ENCODE peak calls at places on chromosome 13, in nine cellular contexts. H is Peyer's patch, B is spleen, S is RWPE2, K is left ventricle myocardium inferior, J is heart left ventricle, R is mammary epithelial cell, C is body of pancreas, O is ovary. M is an unnamed sample.
A peak's percentile ranks its signal among the peaks of the same experiment; 100 is the strongest.

GRCh38 chr13:88074794-88075509 is 403.8 kb downstream of the SLITRK5 start:
- DNase-seq in O (no peak), J (no peak), K (no peak), B (no peak), S (no peak), R (no peak), C (peak; percentile 3), H (no peak), M (no peak)

GRCh38 chr13:25840931-25841330 is 210.9 kb downstream of the SHISA2 start:
- DNase-seq in K (no peak), B (no peak), O (no peak), S (no peak), C (no peak), R (no peak), H (no peak), J (no peak), M (no peak)

GRCh38 chr13:88670509-88670908 is 999.3 kb downstream of the SLITRK5 start:
- DNase-seq in S (no peak), J (no peak), H (no peak), R (no peak), O (no peak), B (no peak), C (no peak), K (no peak), M (no peak)

GRCh38 chr13:52882803-52883202 is 34.4 kb upstream of the PCDH8 start:
- DNase-seq in K (no peak), R (no peak), H (no peak), B (no peak), J (no peak), O (no peak), C (no peak), S (no peak), M (no peak)

GRCh38 chr13:110409581-110409992 is 102.5 kb downstream of the COL4A2 start:
- DNase-seq in H (no peak), B (no peak), K (no peak), R (peak; percentile 66), C (no peak), S (no peak), J (peak; percentile 72), O (no peak), M (no peak)

GRCh38 chr13:33744589-33745369 is 73.2 kb upstream of the RFC3 start:
- DNase-seq in S (no peak), K (no peak), O (no peak), J (no peak), H (no peak), C (peak; percentile 64), R (no peak), B (no peak), M (no peak)

GRCh38 chr13:113207890-113208423 is 512 bp downstream of the PCID2 start:
- DNase-seq in B (no peak), H (no peak), O (peak; percentile 34), J (no peak), R (peak; percentile 38), S (no peak), K (peak; percentile 35), C (peak; percentile 42), M (peak; percentile 38)

GRCh38 chr13:23433171-23434153 is at the start of gene SACS:
- DNase-seq in S (no peak), J (no peak), H (no peak), O (no peak), C (peak; percentile 31), K (no peak), R (peak; percentile 31), B (no peak), M (no peak)

GRCh38 chr13:48567521-48568331 is 34.8 kb upstream of the RCBTB2 start:
- DNase-seq in R (no peak), C (peak; percentile 39), B (no peak), S (no peak), K (no peak), J (no peak), O (peak; percentile 53), H (no peak), M (no peak)
- H3K4me3 ChIP-seq in R (no peak overlapping the region), C (no peak overlapping the region), B (no peak overlapping the region), S (no peak overlapping the region), K (peak overlapping the region; percentile 17), J (no peak overlapping the region), O (no peak overlapping the region), H (no peak overlapping the region), M (no peak overlapping the region)

GRCh38 chr13:99463998-99464397 is 37.3 kb upstream of the TM9SF2 start:
- DNase-seq in C (no peak), S (no peak), O (no peak), B (no peak), H (no peak), R (no peak), K (no peak), J (no peak), M (no peak)

GRCh38 chr13:99465454-99465853 is 35.8 kb upstream of the TM9SF2 start:
- DNase-seq in R (no peak), O (no peak), H (no peak), C (no peak), S (no peak), K (no peak), B (no peak), J (no peak), M (no peak)

GRCh38 chr13:99468971-99469545 is 32.2 kb upstream of the TM9SF2 start:
- DNase-seq in C (no peak), K (no peak), O (no peak), R (no peak), B (no peak), J (no peak), H (no peak), S (no peak), M (no peak)

GRCh38 chr13:99467764-99468163 is 33.5 kb upstream of the TM9SF2 start:
- DNase-seq in H (no peak), O (no peak), R (peak; percentile 79), K (no peak), C (peak; percentile 23), J (no peak), B (no peak), S (no peak), M (no peak)

DNA sequence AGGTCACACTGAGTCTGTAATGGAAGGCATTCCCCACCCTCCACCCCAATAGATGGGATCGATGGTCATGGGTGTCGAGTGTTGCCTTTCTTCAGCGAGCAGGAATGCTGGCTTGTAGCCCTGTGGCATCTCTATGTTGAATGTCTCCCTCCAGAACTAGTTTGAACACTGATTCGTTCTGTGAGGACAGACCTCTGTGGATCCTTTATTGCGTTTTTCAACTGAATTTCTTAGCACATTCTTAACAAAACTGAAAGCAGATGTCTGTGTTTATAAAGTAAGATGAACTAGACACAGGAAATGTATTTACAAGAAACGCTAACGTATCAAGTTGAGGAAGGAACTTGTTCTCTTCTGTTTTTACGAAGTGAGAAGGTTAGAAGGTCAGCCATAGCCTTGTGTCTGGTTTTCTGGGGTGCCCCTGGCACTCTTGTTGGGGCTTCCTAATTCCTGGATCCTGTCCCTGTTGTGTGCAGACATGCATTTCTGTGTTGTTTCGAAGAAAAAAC is 36.8 kb upstream of the TM9SF2 start:
- DNase-seq in J (no peak), B (no peak), S (no peak), C (no peak), R (no peak), O (no peak), H (no peak), K (no peak), M (no peak)
- H3K4me1 ChIP-seq in J (no peaks in the 10 kb centered on the region), B (peaks cover 26% of the 10 kb centered on the region), S (peaks cover 4% of the 10 kb centered on the region), C (peaks cover 14% of the 10 kb centered on the region), R (no peaks in the 10 kb centered on the region), O (no peaks in the 10 kb centered on the region), H (no peaks in the 10 kb centered on the region), K (no peaks in the 10 kb centered on the region), M (no peaks in the 10 kb centered on the region)

GRCh38 chr13:59476376-59476775 is 687.4 kb downstream of the DIAPH3 start:
- DNase-seq in R (no peak), C (no peak), K (no peak), J (no peak), S (no peak), O (no peak), B (no peak), H (no peak), M (no peak)

GRCh38 chr13:59475911-59476310 is 687.8 kb downstream of the DIAPH3 start:
- DNase-seq in J (no peak), S (no peak), R (no peak), K (no peak), C (no peak), O (no peak), H (no peak), B (no peak), M (no peak)

GRCh38 chr13:59479629-59480028 is 684.1 kb downstream of the DIAPH3 start:
- DNase-seq in C (no peak), H (no peak), K (no peak), B (no peak), S (no peak), R (no peak), J (no peak), O (no peak), M (no peak)

GRCh38 chr13:59478908-59479307 is 684.8 kb downstream of the DIAPH3 start:
- DNase-seq in J (no peak), O (no peak), C (no peak), S (no peak), K (no peak), H (no peak), B (no peak), R (no peak), M (no peak)

DNA sequence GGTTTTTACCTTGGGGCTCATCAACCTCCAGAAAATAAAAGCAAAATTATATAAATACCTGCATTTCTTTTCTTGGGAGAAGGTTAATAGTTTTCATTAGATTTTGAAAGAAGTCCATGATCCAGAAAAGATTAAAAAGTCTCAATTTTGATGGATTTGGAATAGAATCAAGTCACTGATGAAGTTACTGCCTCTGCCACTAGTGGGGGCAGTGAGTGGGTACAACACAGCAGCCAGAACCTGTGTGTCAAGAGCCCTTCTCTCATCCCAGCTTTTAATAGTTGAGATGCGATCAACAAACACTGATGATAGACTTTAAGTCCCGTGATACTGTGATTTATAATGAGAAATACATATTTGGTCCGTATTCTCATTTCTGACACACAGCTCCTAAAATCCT is 686.7 kb downstream of the DIAPH3 start:
- DNase-seq in S (no peak), K (no peak), J (no peak), O (no peak), R (no peak), B (no peak), C (no peak), H (no peak), M (no peak)
- TF ChIP-seq CTCF in S (no peak), K (peak; percentile 53), J (peak; percentile 51), O (no peak), R (peak; percentile 31), B (no peak), C (no peak), H (no peak), M (no peak)

GRCh38 chr13:78674638-78675037 is 15.7 kb upstream of the OBI1 start:
- DNase-seq in C (no peak), R (no peak), H (no peak), S (no peak), B (no peak), K (no peak), J (no peak), O (no peak), M (no peak)

GRCh38 chr13:78680611-78681010 is 21.7 kb upstream of the OBI1 start:
- DNase-seq in S (no peak), B (no peak), C (no peak), J (no peak), O (no peak), K (no peak), H (no peak), R (no peak), M (no peak)

GRCh38 chr13:78679329-78679728 is 20.4 kb upstream of the OBI1 start:
- DNase-seq in O (no peak), R (no peak), C (no peak), J (no peak), S (no peak), B (no peak), H (no peak), K (no peak), M (no peak)

GRCh38 chr13:78675112-78675511 is 16.2 kb upstream of the OBI1 start:
- DNase-seq in H (no peak), O (no peak), S (no peak), R (no peak), K (no peak), B (no peak), C (no peak), J (no peak), M (no peak)

GRCh38 chr13:78680064-78680463 is 21.1 kb upstream of the OBI1 start:
- DNase-seq in K (no peak), O (no peak), S (no peak), J (no peak), H (no peak), C (no peak), R (no peak), B (no peak), M (no peak)
- H3K4me3 ChIP-seq in K (no peak overlapping the region), O (no peak overlapping the region), S (no peak overlapping the region), J (no peak overlapping the region), H (no peak overlapping the region), C (no peak overlapping the region), R (no peak overlapping the region), B (no peak overlapping the region), M (no peak overlapping the region)